ENCODE peak calls at places on chromosomes 7 and 10, in eight cellular contexts. S is Panc1, V is stomach, O is A549, T is A673, M is gastrocnemius medialis, W is upper lobe of right lung, H is astrocyte. E is an unnamed sample.

GRCh38 chr7:128166603-128167315 is 74.3 kb upstream of the LEP start:
- DNase-seq in S (no peak), V (no peak), O (no peak), T (no peak), M (no peak), W (no peak), H (no peak), E (no peak)

GRCh38 chr10:91545817-91546216 is 87.1 kb downstream of the PPP1R3C start:
- DNase-seq in S (no peak), V (no peak), O (no peak), T (no peak), M (no peak), W (no peak), H (no peak), E (no peak)

GRCh38 chr7:142391191-142391992 is 133.5 kb upstream of the PRSS58 start:
- DNase-seq in S (no peak), V (no peak), O (no peak), T (peak), M (no peak), W (no peak), H (no peak), E (no peak)

GRCh38 chr7:79434098-79434497 is 19.4 kb downstream of the MAGI2 start:
- DNase-seq in S (no peak), V (no peak), O (no peak), T (no peak), M (no peak), W (no peak), H (peak), E (no peak)

GRCh38 chr7:105913947-105914346 is 37.5 kb upstream of the ATXN7L1 start:
- DNase-seq in S (no peak), V (no peak), O (no peak), T (no peak), M (no peak), W (no peak), H (no peak), E (no peak)

GRCh38 chr10:92848441-92849233 is at the start of gene EXOC6:
- DNase-seq in S (peak), V (peak), O (peak), T (peak), M (peak), W (peak), H (peak), E (peak)

GRCh38 chr7:79282882-79283602 is 170.4 kb downstream of the MAGI2 start:
- DNase-seq in S (peak), V (no peak), O (peak), T (no peak), M (no peak), W (no peak), H (peak), E (no peak)

GRCh38 chr7:44398953-44399574 is 73.7 kb upstream of the CAMK2B start:
- DNase-seq in S (no peak), V (no peak), O (no peak), T (peak), M (no peak), W (no peak), H (no peak), E (no peak)

GRCh38 chr7:79922894-79923293 is 211.7 kb upstream of the GNAI1 start:
- DNase-seq in S (no peak), V (no peak), O (no peak), T (no peak), M (no peak), W (no peak), H (no peak), E (no peak)

GRCh38 chr7:27169658-27170493 is 4.2 kb downstream of the HOXA10 start:
- DNase-seq in S (no peak), V (no peak), O (peak), T (no peak), M (no peak), W (peak), H (no peak), E (no peak)

GRCh38 chr10:91049961-91050360 is 129.1 kb upstream of the ANKRD1 start:
- DNase-seq in S (no peak), V (no peak), O (no peak), T (no peak), M (no peak), W (no peak), H (no peak), E (no peak)

GRCh38 chr7:150402671-150403321 is 23.7 kb downstream of the ZNF775 start:
- DNase-seq in S (no peak), V (peak), O (no peak), T (no peak), M (no peak), W (peak), H (no peak), E (no peak)

GRCh38 chr7:104207731-104208420 is at the start of gene ORC5:
- DNase-seq in S (peak), V (peak), O (peak), T (peak), M (peak), W (peak), H (peak), E (peak)

GRCh38 chr7:82665966-82666507 is 222.5 kb upstream of the CACNA2D1 start:
- DNase-seq in S (no peak), V (no peak), O (no peak), T (no peak), M (no peak), W (no peak), H (no peak), E (no peak)

GRCh38 chr7:4169505-4169904 is 512.6 kb upstream of the FOXK1 start:
- DNase-seq in S (no peak), V (no peak), O (no peak), T (no peak), M (no peak), W (no peak), H (no peak), E (no peak)

GRCh38 chr7:101720324-101720723 is 91.2 kb upstream of the MYL10 start:
- DNase-seq in S (no peak), V (no peak), O (no peak), T (no peak), M (no peak), W (no peak), H (no peak), E (no peak)

GRCh38 chr7:44124822-44125202 is 1.5 kb upstream of the POLD2 start:
- DNase-seq in S (no peak), V (no peak), O (no peak), T (no peak), M (no peak), W (no peak), H (no peak), E (no peak)

GRCh38 chr10:22268503-22268902 is 47.7 kb upstream of the COMMD3 start:
- DNase-seq in S (no peak), V (no peak), O (no peak), T (no peak), M (no peak), W (no peak), H (no peak), E (no peak)

GRCh38 chr10:84613336-84614021 is 285.1 kb downstream of the CCSER2 start:
- DNase-seq in S (peak), V (no peak), O (peak), T (peak), M (no peak), W (peak), H (peak), E (no peak)

GRCh38 chr10:12534824-12535223 is 185.5 kb downstream of the CAMK1D start:
- DNase-seq in S (no peak), V (no peak), O (no peak), T (no peak), M (peak), W (peak), H (peak), E (no peak)

GRCh38 chr7:132345030-132345429 is 231.2 kb downstream of the PLXNA4 start:
- DNase-seq in S (no peak), V (no peak), O (no peak), T (no peak), M (no peak), W (no peak), H (no peak), E (no peak)

GRCh38 chr7:30709549-30709948 is 27.3 kb upstream of the CRHR2 start:
- DNase-seq in S (no peak), V (no peak), O (no peak), T (no peak), M (no peak), W (no peak), H (no peak), E (no peak)

GRCh38 chr10:73251683-73252444 is 580 bp downstream of the MRPS16 start:
- DNase-seq in S (no peak), V (no peak), O (peak), T (peak), M (no peak), W (no peak), H (peak), E (no peak)

GRCh38 chr7:100563809-100564400 is 9.8 kb downstream of the SAP25 start:
- DNase-seq in S (peak), V (peak), O (peak), T (peak), M (no peak), W (peak), H (no peak), E (no peak)

GRCh38 chr7:96548664-96549063 is 161.0 kb downstream of the SEM1 start:
- DNase-seq in S (peak), V (no peak), O (peak), T (no peak), M (no peak), W (no peak), H (no peak), E (no peak)

GRCh38 chr7:39560398-39560797 is 5.8 kb upstream of the YAE1 start:
- DNase-seq in S (no peak), V (no peak), O (no peak), T (peak), M (no peak), W (no peak), H (no peak), E (no peak)

GRCh38 chr10:133184591-133185244 is 24.7 kb downstream of the KNDC1 start:
- DNase-seq in S (no peak), V (no peak), O (no peak), T (no peak), M (no peak), W (no peak), H (no peak), E (no peak)

GRCh38 chr7:3164363-3164762 is 120.7 kb upstream of the CARD11 start:
- DNase-seq in S (no peak), V (peak), O (no peak), T (no peak), M (no peak), W (no peak), H (peak), E (no peak)

GRCh38 chr10:14010083-14010551 is 320.6 kb downstream of the FRMD4A start:
- DNase-seq in S (no peak), V (no peak), O (no peak), T (peak), M (no peak), W (no peak), H (peak), E (no peak)

GRCh38 chr7:24024276-24024675 is 259.7 kb upstream of the NPY start:
- DNase-seq in S (no peak), V (no peak), O (no peak), T (no peak), M (no peak), W (no peak), H (no peak), E (no peak)

GRCh38 chr7:157292770-157293412 is 43.9 kb upstream of the DNAJB6 start:
- DNase-seq in S (no peak), V (peak), O (peak), T (no peak), M (no peak), W (no peak), H (no peak), E (no peak)

GRCh38 chr7:143318661-143319060 is 2.8 kb downstream of the CLCN1 start:
- DNase-seq in S (no peak), V (no peak), O (no peak), T (no peak), M (peak), W (no peak), H (no peak), E (no peak)

GRCh38 chr10:15369642-15370211 is 1.4 kb downstream of the FAM171A1 start:
- DNase-seq in S (no peak), V (no peak), O (no peak), T (no peak), M (no peak), W (no peak), H (no peak), E (no peak)

GRCh38 chr10:15370212-15370740 is 813 bp downstream of the FAM171A1 start:
- DNase-seq in S (no peak), V (no peak), O (no peak), T (no peak), M (no peak), W (no peak), H (no peak), E (no peak)

GRCh38 chr10:15368456-15368855 is 2.6 kb downstream of the FAM171A1 start:
- DNase-seq in S (no peak), V (no peak), O (no peak), T (no peak), M (no peak), W (no peak), H (no peak), E (no peak)

GRCh38 chr10:15373199-15373598 is 2.1 kb upstream of the FAM171A1 start:
- DNase-seq in S (no peak), V (no peak), O (no peak), T (no peak), M (no peak), W (no peak), H (no peak), E (no peak)

DNA sequence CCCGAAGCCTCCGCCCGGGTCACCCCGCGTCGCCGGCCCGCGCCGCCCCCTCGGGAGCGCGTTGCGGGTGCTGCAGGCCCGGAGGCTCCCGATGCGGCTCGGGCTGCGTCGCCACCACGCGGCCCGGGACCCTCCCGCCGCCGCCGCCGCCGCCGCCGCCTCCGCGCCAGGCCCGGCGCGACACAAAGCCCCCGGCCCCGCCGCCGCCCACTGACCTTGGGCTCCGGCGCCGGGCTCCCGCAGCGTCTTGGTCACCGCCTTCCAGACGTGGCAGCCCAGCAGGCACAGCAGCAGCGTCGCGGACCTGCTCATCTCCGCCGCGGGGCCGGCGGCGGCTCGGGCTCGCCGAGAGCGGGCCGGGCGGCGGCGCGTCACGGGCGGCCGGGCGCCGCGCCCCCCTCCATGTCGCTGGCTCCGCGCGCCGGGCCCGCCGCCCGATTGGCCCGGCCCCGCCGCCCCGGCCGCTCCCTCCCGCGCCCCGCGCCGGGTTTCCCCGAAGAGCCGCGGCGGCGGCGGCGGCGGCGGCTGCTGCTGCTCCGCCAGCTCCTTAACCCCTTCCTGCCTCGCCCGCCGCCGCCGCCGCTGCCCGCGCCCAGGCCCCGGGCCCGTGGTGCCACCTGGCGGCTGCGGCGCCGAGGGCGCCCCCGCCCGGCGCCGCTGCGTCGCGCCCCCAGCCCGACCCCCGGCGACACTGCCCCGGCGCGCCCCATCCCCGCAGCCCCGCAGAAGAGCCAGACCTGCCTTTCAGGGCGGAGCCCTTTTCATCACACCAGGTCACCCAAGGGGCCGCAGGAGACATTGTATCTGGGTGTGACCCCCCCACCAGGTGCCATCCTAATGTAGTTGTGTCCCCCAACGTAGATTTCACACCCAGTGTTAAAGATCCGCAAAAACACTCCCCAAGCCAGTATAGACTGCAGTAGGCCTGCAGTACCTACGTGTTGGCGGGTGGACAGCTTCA is at the start of gene FAM171A1:
- DNase-seq in S (no peak), V (peak), O (peak), T (peak), M (no peak), W (peak), H (peak), E (no peak)
- H3K27ac ChIP-seq in S (peak), V (peak), O (peak), T (peak), M (no peak), W (peak), H (peak), E (peak)

GRCh38 chr7:93145324-93145723 is 2.9 kb downstream of the SAMD9L start:
- DNase-seq in S (no peak), V (no peak), O (no peak), T (no peak), M (no peak), W (no peak), H (no peak), E (no peak)

GRCh38 chr7:93147358-93147757 is 827 bp downstream of the SAMD9L start:
- DNase-seq in S (no peak), V (peak), O (peak), T (peak), M (no peak), W (no peak), H (peak), E (no peak)

GRCh38 chr7:93146036-93146435 is 2.1 kb downstream of the SAMD9L start:
- DNase-seq in S (no peak), V (no peak), O (no peak), T (no peak), M (no peak), W (no peak), H (no peak), E (no peak)

GRCh38 chr7:93148135-93148534 is at the start of gene SAMD9L:
- DNase-seq in S (no peak), V (no peak), O (peak), T (no peak), M (no peak), W (no peak), H (no peak), E (no peak)

GRCh38 chr7:93146465-93147127 is 1.6 kb downstream of the SAMD9L start:
- DNase-seq in S (no peak), V (no peak), O (no peak), T (no peak), M (no peak), W (no peak), H (no peak), E (no peak)
- H3K4me3 ChIP-seq in S (no peak), V (peak), O (no peak), T (no peak), M (peak), W (peak), H (no peak), E (peak)

DNA sequence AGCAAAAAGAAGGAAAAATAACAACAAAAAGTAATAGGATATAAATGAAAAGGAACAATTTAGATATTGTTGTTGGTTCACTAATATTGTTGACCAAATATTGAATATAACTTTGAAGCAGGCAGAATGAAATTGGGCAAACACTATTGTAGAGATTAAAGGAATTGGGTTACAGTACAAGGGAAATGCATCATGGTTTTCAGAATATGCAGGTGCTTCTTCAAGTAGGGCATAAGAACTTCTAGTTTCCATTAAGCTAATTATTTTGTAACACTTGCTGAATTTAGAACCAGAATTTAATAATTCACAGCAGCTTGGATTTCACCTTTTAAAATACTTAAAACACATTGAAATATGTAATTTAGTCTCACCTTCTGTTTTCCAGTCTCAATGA is 36.5 kb downstream of the RPA3 start:
- DNase-seq in S (no peak), V (no peak), O (no peak), T (no peak), M (no peak), W (no peak), H (no peak), E (no peak)
- H3K27ac ChIP-seq in S (peak), V (no peak), O (no peak), T (no peak), M (peak), W (no peak), H (no peak), E (no peak)

DNA sequence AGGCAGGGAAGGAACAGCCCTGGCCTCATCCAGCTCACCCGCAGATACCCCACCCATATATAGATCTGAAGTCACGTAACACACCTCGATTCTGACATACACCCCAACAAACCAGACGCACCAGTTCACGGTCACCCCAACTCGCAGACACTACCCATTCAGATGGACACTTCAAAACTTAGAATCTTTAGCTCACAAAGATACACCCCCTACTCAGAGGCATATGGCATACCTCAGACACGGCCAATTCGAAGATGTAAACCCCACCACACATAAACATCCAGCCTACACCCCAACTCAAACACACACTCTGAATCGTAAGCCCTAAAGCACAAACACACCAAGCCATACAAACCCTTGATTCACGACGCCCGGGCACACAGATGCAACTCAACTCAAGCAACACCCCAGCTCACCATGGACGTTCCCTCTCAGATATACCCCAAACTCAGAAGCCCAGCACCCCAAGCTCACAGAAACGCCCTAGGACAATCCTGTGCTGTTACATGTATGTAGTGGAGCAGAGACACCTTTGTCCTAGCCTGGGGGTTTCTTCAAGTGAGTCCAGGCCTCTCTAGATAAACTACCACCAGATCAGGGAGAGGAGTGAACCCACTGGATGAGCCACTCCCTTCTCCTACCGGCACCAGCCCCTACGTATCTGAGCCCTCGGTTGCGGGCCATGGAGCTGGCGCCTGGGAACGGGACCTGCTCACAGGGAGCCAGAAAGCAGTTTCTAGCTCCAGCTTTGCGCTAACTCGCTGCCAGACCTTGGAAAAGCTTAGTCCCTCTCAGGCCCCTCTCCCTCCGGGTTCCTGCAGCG is 8.8 kb downstream of the PSD start:
- DNase-seq in S (no peak), V (no peak), O (no peak), T (no peak), M (no peak), W (no peak), H (no peak), E (no peak)
- H3K4me3 ChIP-seq in S (peak), V (peak), O (peak), T (peak), M (peak), W (peak), H (peak), E (peak)

GRCh38 chr10:71706216-71707121 is 13.1 kb downstream of the C10orf105 start:
- DNase-seq in S (no peak), V (no peak), O (no peak), T (no peak), M (no peak), W (no peak), H (no peak), E (no peak)

GRCh38 chr10:71707240-71707789 is 12.3 kb downstream of the C10orf105 start:
- DNase-seq in S (no peak), V (no peak), O (no peak), T (no peak), M (no peak), W (no peak), H (no peak), E (no peak)

GRCh38 chr10:71708897-71709882 is 10.4 kb downstream of the C10orf105 start:
- DNase-seq in S (no peak), V (no peak), O (no peak), T (no peak), M (no peak), W (no peak), H (no peak), E (no peak)

GRCh38 chr10:71710519-71710918 is 9.1 kb downstream of the C10orf105 start:
- DNase-seq in S (no peak), V (no peak), O (no peak), T (no peak), M (no peak), W (no peak), H (no peak), E (no peak)

GRCh38 chr10:71708301-71708703 is 11.3 kb downstream of the C10orf105 start:
- DNase-seq in S (peak), V (peak), O (peak), T (peak), M (no peak), W (peak), H (no peak), E (no peak)
- H3K27ac ChIP-seq in S (no peak), V (no peak), O (peak), T (no peak), M (no peak), W (no peak), H (no peak), E (no peak)

E was measured in coronary artery.